ENCODE peak calls at places on chromosomes 4 and X, in four cellular contexts. One of them, this sample, is unnamed.

GRCh38 chr4:121951570-121952110 is at the start of gene TRPC3:
- DNase-seq in GM20000: peak; percentile 71
- DNase-seq in stomach: peak; percentile 27
- DNase-seq in RWPE1: peak; percentile 26
- DNase-seq in this sample: no peak

GRCh38 chr4:41006141-41006540 is 208.2 kb downstream of the APBB2 start:
- DNase-seq in RWPE1: no peak
- DNase-seq in stomach: no peak
- DNase-seq in GM20000: no peak
- DNase-seq in this sample: no peak

GRCh38 chr4:76803522-76803921 is 94.4 kb downstream of the SOWAHB start:
- DNase-seq in stomach: no peak
- DNase-seq in RWPE1: peak; percentile 95
- DNase-seq in GM20000: no peak
- DNase-seq in this sample: peak; percentile 7

GRCh38 chrX:97168646-97169045 is 284.9 kb downstream of the RPA4 start:
- DNase-seq in RWPE1: no peak
- DNase-seq in stomach: no peak
- DNase-seq in GM20000: peak; percentile 2
- DNase-seq in this sample: no peak

GRCh38 chr4:7971881-7972500 is 32.3 kb upstream of the AFAP1 start:
- DNase-seq in GM20000: no peak
- DNase-seq in stomach: no peak
- DNase-seq in RWPE1: no peak
- DNase-seq in this sample: peak; percentile 68

GRCh38 chrX:10929747-10930146 is 181.4 kb upstream of the HCCS start:
- DNase-seq in GM20000: no peak
- DNase-seq in stomach: no peak
- DNase-seq in RWPE1: no peak
- DNase-seq in this sample: no peak

GRCh38 chr4:48565362-48566083 is 75.5 kb downstream of the ZAR1 start:
- DNase-seq in GM20000: no peak
- DNase-seq in stomach: no peak
- DNase-seq in RWPE1: no peak
- DNase-seq in this sample: no peak

GRCh38 chrX:133482345-133483041 is 67.2 kb upstream of the GPC4 start:
- DNase-seq in GM20000: no peak
- DNase-seq in stomach: no peak
- DNase-seq in RWPE1: no peak
- DNase-seq in this sample: no peak

GRCh38 chr4:153094435-153094834 is 109.8 kb upstream of the TRIM2 start:
- DNase-seq in RWPE1: no peak
- DNase-seq in GM20000: no peak
- DNase-seq in stomach: no peak
- DNase-seq in this sample: no peak

GRCh38 chrX:45711231-45711630 is 510.6 kb upstream of the DIPK2B start:
- DNase-seq in stomach: no peak
- DNase-seq in GM20000: no peak
- DNase-seq in RWPE1: no peak
- DNase-seq in this sample: no peak

DNA sequence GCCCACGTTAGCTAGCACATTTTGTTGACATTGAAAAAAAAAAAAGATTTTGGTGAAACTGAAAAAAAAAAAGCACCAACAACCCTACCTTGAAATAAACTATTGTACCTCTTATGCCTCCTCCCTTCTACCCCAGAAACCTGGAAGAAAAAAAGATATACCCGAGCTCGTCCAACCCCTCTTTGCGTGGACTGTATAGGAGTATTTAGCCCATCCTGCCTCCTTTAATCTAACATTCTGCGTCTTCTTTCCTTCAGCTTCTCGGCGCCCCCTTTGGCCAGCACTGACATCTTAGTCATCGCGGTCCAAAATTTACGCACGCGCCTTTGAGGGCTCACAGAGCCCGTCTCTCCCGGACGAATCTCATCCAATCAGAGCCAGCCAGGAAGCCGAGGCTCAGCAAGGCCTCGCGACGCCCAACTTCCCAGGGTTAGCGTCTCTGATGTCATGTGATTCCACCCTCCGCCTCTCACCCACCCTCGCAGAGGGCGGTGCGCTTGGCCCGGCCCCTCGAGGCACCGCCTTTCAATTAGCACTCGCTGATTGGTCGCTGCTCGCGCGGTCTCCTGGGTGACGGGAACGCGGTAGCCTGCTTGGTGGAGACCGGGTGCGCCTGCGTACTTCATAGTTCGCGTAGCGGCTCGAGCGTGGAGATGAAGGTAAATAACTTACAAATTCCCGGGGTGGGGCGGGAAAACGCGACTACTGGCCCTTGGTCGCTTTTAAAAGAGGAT is at the start of gene WDR19:
- DNase-seq in GM20000: peak; percentile 94
- DNase-seq in RWPE1: peak; percentile 99
- DNase-seq in stomach: peak; percentile 99
- DNase-seq in this sample: peak; percentile 95
- TF ChIP-seq CTCF in GM20000: peak; percentile 42
- TF ChIP-seq CTCF in RWPE1: peak; percentile 38
- TF ChIP-seq CTCF in stomach: no peak
- TF ChIP-seq CTCF in this sample: peak; percentile 14

DNA sequence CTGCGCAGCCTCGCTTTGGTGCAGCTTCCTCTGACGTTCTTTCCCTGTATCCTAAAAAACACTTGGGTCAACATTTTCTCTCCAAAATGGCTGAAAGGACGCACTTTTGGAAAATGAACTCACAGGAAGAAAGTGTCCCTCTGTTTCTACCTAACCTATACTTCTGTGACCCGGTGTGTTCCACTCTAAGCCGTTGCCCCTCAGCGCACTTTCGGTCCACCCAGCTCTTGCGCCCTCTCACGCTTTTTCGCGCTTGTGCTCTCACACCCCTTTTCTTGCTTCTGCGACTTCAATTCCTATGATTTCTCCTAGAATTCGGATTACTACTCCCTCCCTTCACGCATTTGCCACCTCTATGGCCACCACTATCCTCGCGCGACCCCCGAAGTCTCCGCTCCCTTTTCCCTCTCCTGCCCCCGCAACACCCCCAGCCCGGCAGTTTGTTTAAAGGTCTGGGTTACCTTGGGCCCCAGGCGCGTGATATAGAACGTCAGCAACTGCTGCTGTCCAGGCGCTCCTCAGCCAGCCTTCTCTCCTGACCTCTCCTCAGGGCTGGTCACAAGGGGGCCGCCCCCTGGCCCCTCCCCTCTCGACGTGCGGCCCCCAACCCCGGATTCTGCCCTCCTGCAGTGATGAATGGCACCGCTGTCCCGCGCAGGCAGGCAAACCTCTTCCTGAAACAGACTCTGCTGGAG is at the start of gene USP51:
- DNase-seq in GM20000: peak; percentile 27
- DNase-seq in stomach: peak; percentile 42
- DNase-seq in RWPE1: no peak
- DNase-seq in this sample: peak; percentile 4
- TF ChIP-seq CTCF in GM20000: no peak
- TF ChIP-seq CTCF in stomach: no peak
- TF ChIP-seq CTCF in RWPE1: peak; percentile 10
- TF ChIP-seq CTCF in this sample: no peak

DNA sequence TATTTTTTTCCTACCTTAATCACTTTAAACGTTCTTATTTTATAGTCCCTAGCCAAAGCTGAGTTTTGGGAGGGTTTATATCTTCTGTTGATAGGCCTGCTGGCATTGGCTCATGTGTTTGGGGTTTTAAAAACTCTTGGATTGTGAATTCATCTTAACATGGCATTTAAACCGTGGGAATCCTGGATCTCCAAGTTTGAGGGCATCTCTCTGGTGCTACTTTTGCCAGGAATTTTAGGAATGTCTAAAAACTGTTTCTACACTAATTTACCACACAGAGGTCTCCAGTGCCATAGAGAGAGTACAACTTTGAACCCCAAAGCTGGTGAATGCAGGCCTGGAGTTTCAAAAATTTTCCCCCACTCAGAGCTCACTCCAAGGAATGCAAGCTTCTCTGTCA is 139.1 kb upstream of the LNX1 start:
- DNase-seq in GM20000: no peak
- DNase-seq in stomach: no peak
- DNase-seq in RWPE1: no peak
- DNase-seq in this sample: no peak
- TF ChIP-seq CTCF in GM20000: no peak
- TF ChIP-seq CTCF in stomach: no peak
- TF ChIP-seq CTCF in RWPE1: no peak
- TF ChIP-seq CTCF in this sample: no peak

GRCh38 chr4:52983563-52984303 is 121.6 kb downstream of the RASL11B start:
- DNase-seq in RWPE1: peak; percentile 59
- DNase-seq in stomach: no peak
- DNase-seq in GM20000: peak; percentile 66
- DNase-seq in this sample: peak; percentile 20
- TF ChIP-seq CTCF in RWPE1: peak; percentile 67
- TF ChIP-seq CTCF in stomach: no peak
- TF ChIP-seq CTCF in GM20000: no peak
- TF ChIP-seq CTCF in this sample: peak; percentile 48

DNA sequence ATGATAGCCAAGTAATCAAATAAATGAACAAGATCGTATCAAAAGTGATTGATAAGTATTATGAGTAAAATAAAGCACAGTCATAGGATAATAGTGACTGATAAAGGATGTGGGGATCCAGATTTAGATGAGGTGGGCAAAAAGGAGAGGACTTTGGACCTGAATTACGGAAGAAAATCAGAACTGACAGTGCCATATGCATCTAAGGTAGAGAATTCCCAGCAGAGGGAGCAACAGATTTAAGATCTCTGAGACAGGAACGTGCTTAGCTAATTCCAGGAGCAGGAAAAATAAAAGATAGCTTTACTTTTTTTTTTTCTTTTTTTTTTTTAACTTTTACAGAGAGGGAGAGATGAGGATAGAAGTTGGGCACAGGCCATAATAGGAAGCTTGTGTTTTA is 189.9 kb downstream of the NWD2 start:
- DNase-seq in stomach: no peak
- DNase-seq in RWPE1: no peak
- DNase-seq in GM20000: no peak
- DNase-seq in this sample: no peak
- TF ChIP-seq CTCF in stomach: no peak
- TF ChIP-seq CTCF in RWPE1: peak; percentile 9
- TF ChIP-seq CTCF in GM20000: no peak
- TF ChIP-seq CTCF in this sample: no peak

GRCh38 chrX:32780109-32780508 is 431.2 kb downstream of the DMD start:
- DNase-seq in GM20000: no peak
- DNase-seq in RWPE1: no peak
- DNase-seq in stomach: no peak
- DNase-seq in this sample: no peak

GRCh38 chrX:32774966-32775365 is 436.4 kb downstream of the DMD start:
- DNase-seq in GM20000: no peak
- DNase-seq in RWPE1: no peak
- DNase-seq in stomach: no peak
- DNase-seq in this sample: no peak

DNA sequence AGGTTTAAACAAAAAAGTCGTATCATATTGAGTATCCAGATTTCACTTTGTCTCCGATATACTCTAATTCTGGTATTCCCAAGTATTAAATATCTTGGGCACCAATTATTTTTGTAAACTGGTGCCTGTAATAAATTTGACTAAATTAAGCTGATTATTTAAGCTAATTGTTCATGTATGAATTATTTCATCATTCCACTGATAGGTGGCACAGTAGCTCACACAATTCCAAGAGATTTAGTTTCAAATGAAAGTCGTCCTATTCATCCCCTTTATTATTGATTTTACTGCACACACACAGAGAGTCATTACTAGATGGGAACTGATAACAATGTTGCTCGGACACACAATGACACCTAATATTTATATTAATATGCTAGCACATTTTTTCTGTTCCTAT is 432.4 kb downstream of the DMD start:
- DNase-seq in RWPE1: no peak
- DNase-seq in GM20000: no peak
- DNase-seq in stomach: no peak
- DNase-seq in this sample: no peak
- TF ChIP-seq CTCF in RWPE1: no peak
- TF ChIP-seq CTCF in GM20000: no peak
- TF ChIP-seq CTCF in stomach: no peak
- TF ChIP-seq CTCF in this sample: no peak

GRCh38 chrX:94288325-94288724 is 614.3 kb downstream of the FAM133A start:
- DNase-seq in RWPE1: no peak
- DNase-seq in stomach: no peak
- DNase-seq in GM20000: no peak
- DNase-seq in this sample: no peak

GRCh38 chrX:94288972-94289371 is 615.0 kb downstream of the FAM133A start:
- DNase-seq in RWPE1: no peak
- DNase-seq in GM20000: no peak
- DNase-seq in stomach: no peak
- DNase-seq in this sample: no peak
- TF ChIP-seq CTCF in RWPE1: no peak
- TF ChIP-seq CTCF in GM20000: no peak
- TF ChIP-seq CTCF in stomach: no peak
- TF ChIP-seq CTCF in this sample: no peak

GRCh38 chr4:54058171-54058570 is 6.2 kb downstream of the CHIC2 start:
- DNase-seq in GM20000: peak; percentile 33
- DNase-seq in stomach: no peak
- DNase-seq in RWPE1: no peak
- DNase-seq in this sample: no peak
- TF ChIP-seq CTCF in GM20000: no peak
- TF ChIP-seq CTCF in stomach: no peak
- TF ChIP-seq CTCF in RWPE1: no peak
- TF ChIP-seq CTCF in this sample: no peak

GRCh38 chrX:111823068-111823467 is 52.9 kb upstream of the TRPC5OS start:
- DNase-seq in GM20000: peak; percentile 2
- DNase-seq in RWPE1: no peak
- DNase-seq in stomach: no peak
- DNase-seq in this sample: peak; percentile 56
- TF ChIP-seq CTCF in GM20000: no peak
- TF ChIP-seq CTCF in RWPE1: no peak
- TF ChIP-seq CTCF in stomach: no peak
- TF ChIP-seq CTCF in this sample: peak; percentile 64

This sample was measured in Calu3.